ENCODE peak calls at places on chromosomes 3 and 15, in ten cellular contexts. N, W, R, P, S, Z, K, V, O and X are unnamed samples.

GRCh38 chr3:195286115-195286872 is 15.3 kb upstream of the XXYLT1 start:
- DNase-seq in K (peak), Z (no peak), P (peak), R (no peak), W (no peak), S (no peak), V (no peak), O (no peak), N (no peak), X (no peak)

GRCh38 chr15:41994772-41995475 is 22.6 kb upstream of the EHD4 start:
- DNase-seq in V (no peak), K (no peak), P (no peak), W (no peak), Z (no peak), O (no peak), N (no peak), S (no peak), R (no peak), X (no peak)

GRCh38 chr3:170055209-170055608 is 17.4 kb downstream of the GPR160 start:
- DNase-seq in R (no peak), Z (no peak), W (no peak), K (peak), O (no peak), V (no peak), P (no peak), N (no peak), S (no peak), X (peak)

GRCh38 chr3:81496407-81497104 is 264.9 kb downstream of the GBE1 start:
- DNase-seq in V (no peak), S (no peak), K (no peak), R (no peak), O (no peak), P (no peak), Z (no peak), N (no peak), W (no peak), X (no peak)

GRCh38 chr3:88149516-88150362 is at the start of gene C3orf38:
- DNase-seq in Z (peak), P (peak), N (peak), O (peak), W (peak), R (peak), S (peak), K (peak), V (peak), X (peak)

GRCh38 chr3:50651445-50651844 is 23.3 kb upstream of the DOCK3 start:
- DNase-seq in K (no peak), Z (no peak), N (no peak), S (no peak), R (no peak), V (no peak), O (no peak), W (no peak), P (no peak), X (no peak)

GRCh38 chr3:190321789-190322603 is at the start of gene CLDN1:
- DNase-seq in K (peak), R (peak), W (peak), O (peak), N (peak), Z (peak), V (peak), S (no peak), P (peak), X (peak)

GRCh38 chr3:133606902-133607301 is 33.4 kb downstream of the CDV3 start:
- DNase-seq in P (no peak), W (no peak), R (no peak), Z (no peak), K (no peak), N (no peak), O (no peak), S (no peak), V (no peak), X (no peak)

GRCh38 chr3:6571448-6571847 is 289.5 kb upstream of the GRM7 start:
- DNase-seq in K (no peak), O (no peak), S (no peak), V (no peak), P (no peak), Z (no peak), R (no peak), W (no peak), N (no peak), X (no peak)

GRCh38 chr3:157573780-157574378 is 70.7 kb upstream of the VEPH1 start:
- DNase-seq in R (no peak), O (no peak), W (no peak), N (no peak), P (no peak), Z (no peak), K (peak), V (no peak), S (no peak), X (no peak)

GRCh38 chr15:63998489-63998888 is 47.8 kb downstream of the DAPK2 start:
- DNase-seq in W (no peak), S (no peak), K (no peak), R (no peak), V (no peak), N (no peak), O (no peak), Z (no peak), P (no peak), X (no peak)

GRCh38 chr3:107988464-107989156 is 102.2 kb downstream of the CD47 start:
- DNase-seq in P (no peak), S (no peak), R (no peak), O (no peak), W (no peak), K (peak), N (no peak), Z (no peak), V (no peak), X (no peak)

GRCh38 chr15:29117778-29118177 is 151.8 kb downstream of the NSMCE3 start:
- DNase-seq in W (no peak), P (no peak), V (no peak), R (no peak), N (no peak), S (no peak), O (no peak), Z (no peak), K (no peak), X (no peak)

GRCh38 chr3:60079076-60079475 is 1029.3 kb upstream of the CFAP20DC start:
- DNase-seq in K (no peak), N (no peak), S (no peak), P (no peak), V (no peak), R (peak), Z (no peak), O (no peak), W (no peak), X (no peak)

GRCh38 chr3:88807471-88808090 is 299.8 kb upstream of the EPHA3 start:
- DNase-seq in N (no peak), R (no peak), K (peak), S (peak), V (no peak), P (peak), O (no peak), Z (no peak), W (no peak), X (no peak)

GRCh38 chr3:141454906-141455602 is 31.8 kb upstream of the RASA2 start:
- DNase-seq in S (peak), R (peak), V (no peak), Z (peak), N (peak), W (peak), O (no peak), K (peak), P (peak), X (peak)